ENCODE peak calls at places on chromosome 5, in six cellular contexts. U is A172, S is transverse colon, D is suprapubic skin, R is HT-29, W is AG08395. H is an unnamed sample.

GRCh38 chr5:40960027-40960426 is 50.7 kb downstream of the C7 start:
- DNase-seq in D (no peak), S (no peak), U (peak; percentile 61), R (no peak), W (no peak), H (no peak)

GRCh38 chr5:126971455-126972019 is 58.8 kb downstream of the MARCHF3 start:
- DNase-seq in U (no peak), W (no peak), R (no peak), D (no peak), S (no peak), H (no peak)

GRCh38 chr5:138038826-138039225 is 5.9 kb upstream of the FAM13B start:
- DNase-seq in D (no peak), W (no peak), S (no peak), R (no peak), U (no peak), H (no peak)

GRCh38 chr5:116002116-116002906 is 30.0 kb upstream of the ARL14EPL start:
- DNase-seq in U (peak; percentile 23), D (no peak), S (no peak), W (no peak), R (no peak), H (peak; percentile 25)

GRCh38 chr5:169745441-169746146 is 108.5 kb downstream of the DOCK2 start:
- DNase-seq in R (no peak), W (peak; percentile 89), D (no peak), U (peak; percentile 31), S (no peak), H (no peak)

GRCh38 chr5:82011761-82012160 is 39.9 kb downstream of the ATG10 start:
- DNase-seq in S (no peak), U (no peak), W (peak; percentile 72), D (no peak), R (no peak), H (no peak)

GRCh38 chr5:135075621-135076585 is 41.9 kb upstream of the PITX1 start:
- DNase-seq in D (peak; percentile 66), S (no peak), R (no peak), U (peak; percentile 81), W (no peak), H (no peak)

GRCh38 chr5:22560115-22560514 is 293.0 kb downstream of the CDH12 start:
- DNase-seq in R (no peak), W (peak; percentile 68), S (no peak), D (no peak), U (peak; percentile 80), H (no peak)

GRCh38 chr5:91670565-91670964 is 287.4 kb upstream of the ARRDC3 start:
- DNase-seq in W (no peak), D (no peak), U (no peak), R (no peak), S (no peak), H (no peak)

GRCh38 chr5:42569953-42570548 is 146.8 kb downstream of the GHR start:
- DNase-seq in U (no peak), R (no peak), W (no peak), D (no peak), S (no peak), H (no peak)

GRCh38 chr5:73213566-73213998 is 40.6 kb downstream of the TMEM174 start:
- DNase-seq in R (no peak), D (no peak), U (peak; percentile 70), W (peak; percentile 58), S (no peak), H (no peak)

GRCh38 chr5:59845733-59846132 is 47.8 kb downstream of the PDE4D start:
- DNase-seq in W (no peak), D (no peak), R (no peak), U (peak; percentile 67), S (no peak), H (no peak)

GRCh38 chr5:68305223-68305865 is 89.8 kb downstream of the PIK3R1 start:
- DNase-seq in D (no peak), W (no peak), U (no peak), S (no peak), R (no peak), H (no peak)

GRCh38 chr5:67301285-67301904 is 104.8 kb upstream of the CD180 start:
- DNase-seq in U (peak; percentile 88), D (peak; percentile 86), W (peak; percentile 72), S (peak; percentile 55), R (peak; percentile 13), H (no peak)

GRCh38 chr5:98847054-98847453 is 73.6 kb downstream of the RGMB start:
- DNase-seq in D (no peak), S (no peak), U (no peak), R (no peak), W (no peak), H (no peak)

GRCh38 chr5:167361841-167362240 is 929.6 kb upstream of the WWC1 start:
- DNase-seq in W (no peak), D (no peak), S (no peak), R (no peak), U (no peak), H (no peak)

GRCh38 chr5:138972230-138972629 is 97.1 kb upstream of the LRRTM2 start:
- DNase-seq in D (no peak), U (no peak), S (no peak), R (no peak), W (peak; percentile 43), H (no peak)

H was measured in LNCaP clone FGC.